ENCODE peak calls at places on chromosome 6, in four cellular contexts. U, V, K and X are unnamed samples.

GRCh38 chr6:161406633-161407032 is 132.8 kb upstream of the AGPAT4 start:
- DNase-seq in U (no peak), K (no peak), V (no peak), X (no peak)

GRCh38 chr6:106614592-106615301 is 14.6 kb downstream of the RTN4IP1 start:
- DNase-seq in V (no peak), U (no peak), K (no peak), X (no peak)

GRCh38 chr6:27672113-27672799 is 199.4 kb upstream of the ZNF184 start:
- DNase-seq in U (peak), K (no peak), V (peak), X (peak)

GRCh38 chr6:3405679-3406078 is 51.2 kb downstream of the SLC22A23 start:
- DNase-seq in K (no peak), V (peak), U (no peak), X (no peak)

GRCh38 chr6:145274083-145274482 is 461.2 kb downstream of the EPM2A start:
- DNase-seq in K (no peak), U (no peak), V (no peak), X (no peak)

GRCh38 chr6:82612475-82612874 is 248.9 kb downstream of the TPBG start:
- DNase-seq in U (no peak), V (no peak), K (no peak), X (no peak)

GRCh38 chr6:176766-177165 is 115.5 kb upstream of the DUSP22 start:
- DNase-seq in V (no peak), U (no peak), K (no peak), X (no peak)

GRCh38 chr6:68468244-68468884 is 166.7 kb upstream of the ADGRB3 start:
- DNase-seq in U (peak), V (no peak), K (no peak), X (peak)

GRCh38 chr6:139371421-139372253 is 2.8 kb downstream of the CITED2 start:
- DNase-seq in K (no peak), V (no peak), U (no peak), X (no peak)

GRCh38 chr6:136793348-136793747 is 1.1 kb upstream of the MAP3K5 start:
- DNase-seq in U (no peak), K (no peak), V (no peak), X (no peak)

GRCh38 chr6:148462203-148462602 is 119.6 kb downstream of the SASH1 start:
- DNase-seq in K (no peak), V (no peak), U (no peak), X (no peak)

GRCh38 chr6:128696651-128697391 is 176.4 kb upstream of the PTPRK start:
- DNase-seq in K (no peak), V (no peak), U (no peak), X (no peak)

GRCh38 chr6:87968435-87969278 is 79.0 kb upstream of the SPACA1 start:
- DNase-seq in K (no peak), V (no peak), U (no peak), X (peak)

GRCh38 chr6:33075568-33076405 is at the start of gene HLA-DPB1:
- DNase-seq in V (peak), U (peak), K (peak), X (peak)

GRCh38 chr6:35086282-35086632 is 54.9 kb downstream of the TCP11 start:
- DNase-seq in U (no peak), K (no peak), V (no peak), X (no peak)

GRCh38 chr6:105747823-105748405 is 338.2 kb upstream of the PRDM1 start:
- DNase-seq in K (no peak), U (no peak), V (no peak), X (no peak)

GRCh38 chr6:84762220-84762940 is 2.0 kb downstream of the TBX18 start:
- DNase-seq in V (no peak), K (no peak), U (peak), X (peak)

GRCh38 chr6:51753635-51754034 is 333.8 kb downstream of the PKHD1 start:
- DNase-seq in U (no peak), K (no peak), V (peak), X (peak)

GRCh38 chr6:133583907-133584306 is 305.0 kb upstream of the TCF21 start:
- DNase-seq in K (no peak), V (no peak), U (no peak), X (no peak)

GRCh38 chr6:138577151-138577915 is 78.0 kb upstream of the NHSL1 start:
- DNase-seq in K (peak), U (no peak), V (no peak), X (peak)

GRCh38 chr6:35080821-35081425 is 60.2 kb downstream of the TCP11 start:
- DNase-seq in U (no peak), K (no peak), V (no peak), X (no peak)

GRCh38 chr6:133646021-133646682 is 242.8 kb upstream of the TCF21 start:
- DNase-seq in U (no peak), K (no peak), V (no peak), X (no peak)

GRCh38 chr6:223136-223535 is 69.2 kb upstream of the DUSP22 start:
- DNase-seq in V (no peak), K (no peak), U (no peak), X (no peak)

GRCh38 chr6:24990227-24990843 is 54.6 kb upstream of the RIPOR2 start:
- DNase-seq in U (no peak), V (no peak), K (no peak), X (no peak)

GRCh38 chr6:134984821-134985220 is 34.9 kb upstream of the ALDH8A1 start:
- DNase-seq in V (no peak), U (no peak), K (no peak), X (no peak)

GRCh38 chr6:116969211-116969863 is 92.3 kb downstream of the RFX6 start:
- DNase-seq in K (no peak), V (peak), U (peak), X (peak)

GRCh38 chr6:131846905-131847304 is 39.1 kb downstream of the ENPP1 start:
- DNase-seq in U (no peak), K (no peak), V (no peak), X (no peak)

DNA sequence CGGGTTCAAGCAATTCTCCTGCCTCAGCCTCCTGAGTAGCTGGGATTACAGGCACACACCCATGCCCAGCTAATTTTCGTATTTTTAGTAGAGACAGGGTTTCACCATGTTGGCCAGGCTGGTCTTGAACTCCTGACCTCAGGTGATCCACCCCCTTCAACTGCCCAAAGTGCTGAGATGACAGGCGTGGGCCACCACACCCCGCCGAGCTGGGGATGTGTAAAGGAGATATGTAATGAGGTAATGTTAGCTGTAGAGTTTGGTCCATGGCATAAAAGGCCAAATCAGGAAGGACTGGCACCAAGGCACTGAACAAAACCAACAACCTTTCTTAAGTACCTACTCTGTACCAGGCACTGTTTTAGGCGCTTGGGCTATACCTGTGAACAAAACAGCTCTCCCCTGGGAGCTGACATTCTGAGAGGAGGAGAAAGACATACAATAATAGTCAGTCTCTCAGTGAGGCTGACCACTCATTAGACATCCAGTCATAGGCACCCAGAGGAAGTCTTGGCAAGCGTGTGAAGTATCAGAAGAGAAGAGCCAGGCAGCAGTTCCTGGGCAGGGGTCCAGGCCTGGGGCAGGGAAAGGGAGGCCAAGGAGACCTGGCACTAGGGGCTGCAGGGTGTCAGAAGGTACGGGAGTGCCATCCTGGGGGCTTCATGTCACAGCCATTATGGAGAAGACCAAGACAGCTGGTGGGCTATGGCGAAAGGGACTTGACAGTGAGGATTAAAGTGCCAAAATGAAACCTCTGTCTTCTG is 164.8 kb upstream of the DTNBP1 start:
- DNase-seq in V (no peak), U (no peak), K (no peak), X (no peak)
- TF ChIP-seq TARDBP in V (no peak), U (no peak), K (no peak), X (no peak)

GRCh38 chr6:15420959-15421438 is 175.1 kb downstream of the JARID2 start:
- DNase-seq in U (no peak), K (no peak), V (no peak), X (no peak)
- TF ChIP-seq FOXK2 in U (no peak), K (no peak), V (no peak), X (no peak)

GRCh38 chr6:114000066-114000465 is 29.1 kb upstream of the HDAC2 start:
- DNase-seq in U (no peak), V (no peak), K (no peak), X (no peak)
- TF ChIP-seq TARDBP in U (no peak), V (no peak), K (no peak), X (no peak)

GRCh38 chr6:23414922-23415321 is 711.1 kb upstream of the NRSN1 start:
- DNase-seq in K (no peak), U (no peak), V (no peak), X (no peak)

GRCh38 chr6:23410439-23410838 is 715.6 kb upstream of the NRSN1 start:
- DNase-seq in V (no peak), U (peak), K (no peak), X (peak)

GRCh38 chr6:23414204-23414501 is 711.9 kb upstream of the NRSN1 start:
- DNase-seq in K (peak), U (no peak), V (no peak), X (no peak)

GRCh38 chr6:23413327-23414203 is 712.5 kb upstream of the NRSN1 start:
- DNase-seq in U (no peak), K (no peak), V (no peak), X (no peak)

GRCh38 chr6:23412770-23413169 is 713.2 kb upstream of the NRSN1 start:
- DNase-seq in U (no peak), K (no peak), V (no peak), X (no peak)
- TF ChIP-seq FOXK2 in U (no peak), K (no peak), V (no peak), X (no peak)

DNA sequence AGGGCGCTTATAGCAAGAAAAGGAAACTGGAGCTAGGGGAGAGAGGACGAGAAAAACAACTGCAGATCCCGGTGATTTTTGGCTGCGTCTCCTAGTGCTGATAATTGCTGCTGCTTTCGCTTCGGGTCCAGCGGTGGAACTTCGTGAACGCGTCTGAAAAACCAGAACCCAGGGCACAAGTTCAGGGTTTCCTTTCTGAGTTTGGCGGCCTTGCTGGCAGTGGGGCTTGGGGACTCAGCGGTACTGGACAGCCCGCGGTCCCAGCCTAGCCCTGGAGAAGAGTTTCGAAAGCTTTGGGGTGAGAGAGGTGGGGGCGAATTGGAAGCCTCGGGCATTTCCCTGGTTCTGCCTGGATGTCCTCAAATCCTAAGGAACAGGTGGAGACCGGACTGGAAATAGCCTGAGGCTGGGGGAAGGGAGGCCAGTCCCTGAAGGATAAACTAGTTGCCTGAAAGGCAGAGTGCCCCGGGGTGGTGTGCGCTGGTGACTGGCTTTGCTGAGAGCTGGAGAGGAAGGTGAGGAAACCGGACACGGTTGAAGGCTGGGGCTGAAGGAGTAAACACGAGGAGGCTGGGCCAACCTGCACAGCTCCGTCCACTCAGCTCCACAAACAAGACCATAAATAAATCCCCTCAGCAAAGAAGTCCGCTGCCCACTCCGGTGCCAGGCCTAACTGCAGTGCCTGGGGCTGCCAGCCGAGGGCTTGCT is 857 bp downstream of the GMPR start:
- DNase-seq in K (no peak), U (peak), V (no peak), X (no peak)
- TF ChIP-seq TARDBP in K (no peak), U (no peak), V (no peak), X (no peak)

GRCh38 chr6:49097116-49097515 is 365.9 kb downstream of the MMUT start:
- DNase-seq in K (no peak), U (no peak), V (no peak), X (no peak)
- TF ChIP-seq FOXK2 in K (no peak), U (no peak), V (no peak), X (no peak)

GRCh38 chr6:41779336-41779735 is 364 bp downstream of the FRS3 start:
- DNase-seq in U (no peak), K (no peak), V (no peak), X (no peak)

GRCh38 chr6:41777886-41778285 is 1.8 kb downstream of the FRS3 start:
- DNase-seq in K (no peak), V (no peak), U (no peak), X (no peak)

GRCh38 chr6:41780623-41781301 is at the start of gene PRICKLE4:
- DNase-seq in V (no peak), U (peak), K (no peak), X (no peak)

GRCh38 chr6:41779793-41780622 is at the start of gene FRS3:
- DNase-seq in V (peak), K (peak), U (peak), X (peak)

DNA sequence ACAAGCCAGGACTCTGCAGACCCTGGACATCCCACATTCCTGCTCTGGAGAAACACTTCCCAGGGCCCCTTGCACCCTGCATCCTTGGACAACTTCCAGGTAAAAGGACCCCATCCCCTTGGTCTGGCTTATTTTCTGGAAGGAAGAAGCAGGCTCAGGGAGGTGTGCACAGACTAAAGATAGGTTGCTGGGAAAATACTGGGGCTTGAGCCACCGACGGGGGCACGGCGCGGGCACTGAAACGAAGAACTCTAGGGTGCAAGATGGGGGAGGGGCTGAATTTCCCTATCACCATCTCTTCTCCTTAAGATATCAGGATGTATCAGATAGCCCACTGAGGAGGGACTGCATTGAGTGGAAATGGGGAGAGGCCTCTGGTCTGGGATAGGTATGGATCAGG is 805 bp downstream of the FRS3 start:
- DNase-seq in K (no peak), U (no peak), V (no peak), X (no peak)
- TF ChIP-seq TARDBP in K (no peak), U (no peak), V (no peak), X (no peak)

GRCh38 chr6:13508711-13509705 is 21.6 kb upstream of the GFOD1 start:
- DNase-seq in U (no peak), K (no peak), V (no peak), X (no peak)
- TF ChIP-seq FOXK2 in U (no peak), K (no peak), V (no peak), X (no peak)

DNA sequence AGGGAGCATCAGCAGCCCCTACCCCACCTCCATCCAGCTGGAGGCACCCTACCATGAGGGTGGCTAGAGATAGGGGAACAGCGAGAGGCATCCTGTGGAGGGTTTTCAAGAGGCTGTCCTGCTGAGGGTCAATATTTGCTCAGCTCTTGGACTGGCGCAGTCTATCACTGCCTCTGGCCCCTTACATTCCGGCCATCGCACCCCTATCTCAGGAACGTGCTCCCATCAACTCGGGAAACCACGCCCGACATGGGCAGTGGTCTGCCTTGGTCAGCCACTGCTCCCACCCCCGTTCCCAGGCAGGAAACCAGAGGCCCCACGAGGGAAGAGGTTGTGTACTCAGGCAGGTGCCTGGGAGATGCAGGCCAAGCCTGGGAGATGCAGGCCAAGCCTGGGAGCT is 57.9 kb downstream of the VEGFA start:
- DNase-seq in U (no peak), V (no peak), K (no peak), X (no peak)
- TF ChIP-seq TARDBP in U (no peak), V (no peak), K (no peak), X (no peak)